ENCODE peak calls at places on chromosome 2, in ten cellular contexts. F is posterior cingulate gyrus; H is GM10248; J is activated CD4-positive, alpha-beta T cell treated with anti-CD3 and anti-CD28 coated beads, Interleukin-2, amount 50 U/mL, for 1 hour; V is MV-4-11; L is glutamatergic neuron; C is CD4-positive, alpha-beta memory T cell; K is HFFc6; X is choroid plexus epithelial cell; Z is K562. O is an unnamed sample.

GRCh38 chr2:61426267-61426897 is 44.5 kb downstream of the USP34 start:
- DNase-seq in F (no peak), H (peak; percentile 74), X (peak; percentile 53), C (peak; percentile 67), J (peak; percentile 74), K (no peak), L (peak; percentile 71), Z (peak; percentile 68), V (peak; percentile 68), O (no peak)

GRCh38 chr2:196510246-196510645 is 129.3 kb upstream of the CCDC150 start:
- DNase-seq in Z (no peak), V (no peak), L (no peak), H (no peak), K (no peak), X (no peak), F (no peak), J (no peak), C (no peak), O (no peak)

GRCh38 chr2:70258532-70258875 is 567 bp downstream of the PCYOX1 start:
- DNase-seq in H (peak; percentile 20), Z (peak; percentile 60), L (peak; percentile 74), F (no peak), J (no peak), V (no peak), C (no peak), K (peak; percentile 10), X (peak; percentile 85), O (peak; percentile 35)

GRCh38 chr2:40097691-40098376 is 318.8 kb upstream of the THUMPD2 start:
- DNase-seq in X (peak; percentile 84), L (no peak), K (peak; percentile 76), C (no peak), V (no peak), H (no peak), F (no peak), J (no peak), Z (no peak), O (peak; percentile 91)

GRCh38 chr2:165633431-165633830 is 160.6 kb downstream of the GALNT3 start:
- DNase-seq in L (no peak), J (no peak), C (no peak), Z (no peak), X (peak; percentile 28), K (no peak), V (no peak), H (no peak), F (no peak), O (no peak)

GRCh38 chr2:105242286-105242993 is 897 bp downstream of the GPR45 start:
- DNase-seq in L (no peak), C (no peak), K (no peak), V (no peak), F (no peak), X (no peak), J (no peak), Z (no peak), H (no peak), O (no peak)

GRCh38 chr2:9179572-9180201 is 26.9 kb upstream of the ASAP2 start:
- DNase-seq in L (no peak), F (no peak), K (peak; percentile 80), Z (no peak), X (peak; percentile 72), H (no peak), V (no peak), J (no peak), C (no peak), O (peak; percentile 89)

GRCh38 chr2:224263571-224264043 is 138.3 kb downstream of the FAM124B start:
- DNase-seq in K (peak; percentile 69), V (no peak), H (no peak), X (peak; percentile 10), Z (no peak), F (no peak), L (no peak), J (no peak), C (no peak), O (peak; percentile 58)

GRCh38 chr2:240481720-240482119 is 46.3 kb downstream of the GPC1 start:
- DNase-seq in H (no peak), X (no peak), V (no peak), F (no peak), L (no peak), J (no peak), C (no peak), K (no peak), Z (no peak), O (no peak)

GRCh38 chr2:144162652-144163051 is 357.3 kb downstream of the ZEB2 start:
- DNase-seq in K (no peak), J (peak; percentile 13), X (peak; percentile 23), C (peak; percentile 34), L (no peak), Z (peak; percentile 18), F (no peak), H (peak; percentile 21), V (no peak), O (no peak)

GRCh38 chr2:152038451-152038958 is 60.3 kb downstream of the CACNB4 start:
- DNase-seq in X (no peak), K (no peak), Z (no peak), L (peak; percentile 28), J (no peak), V (peak; percentile 8), F (no peak), C (no peak), H (no peak), O (no peak)

GRCh38 chr2:238262496-238263122 is 22.8 kb upstream of the HES6 start:
- DNase-seq in F (no peak), H (no peak), K (no peak), V (no peak), J (no peak), Z (no peak), X (no peak), C (no peak), L (peak; percentile 8), O (no peak)

GRCh38 chr2:20624156-20624883 is 26.6 kb downstream of the HS1BP3 start:
- DNase-seq in V (no peak), K (no peak), C (no peak), X (no peak), J (no peak), L (peak; percentile 6), Z (no peak), F (no peak), H (no peak), O (no peak)

GRCh38 chr2:216086207-216086893 is 4.6 kb downstream of the TMEM169 start:
- DNase-seq in X (no peak), C (no peak), F (no peak), K (no peak), Z (no peak), L (no peak), H (peak; percentile 38), J (no peak), V (no peak), O (no peak)

GRCh38 chr2:86368181-86368824 is 30.9 kb upstream of the REEP1 start:
- DNase-seq in J (peak; percentile 28), V (peak; percentile 62), Z (peak; percentile 63), L (peak; percentile 54), X (peak; percentile 55), F (no peak), C (peak; percentile 33), H (peak; percentile 79), K (peak; percentile 55), O (peak; percentile 31)

GRCh38 chr2:114442545-114442944 is at the start of gene DPP10:
- DNase-seq in V (peak; percentile 32), C (no peak), F (no peak), Z (peak; percentile 3), J (no peak), H (no peak), K (no peak), L (no peak), X (peak; percentile 0), O (no peak)

GRCh38 chr2:72813841-72814240 is 12.0 kb downstream of the EXOC6B start:
- DNase-seq in K (peak; percentile 36), Z (no peak), X (peak; percentile 60), H (no peak), V (no peak), L (no peak), F (no peak), J (no peak), C (no peak), O (peak; percentile 20)

GRCh38 chr2:180110469-180110868 is 103.4 kb upstream of the CWC22 start:
- DNase-seq in F (no peak), C (no peak), H (no peak), K (no peak), Z (peak; percentile 44), L (no peak), X (no peak), V (no peak), J (no peak), O (no peak)

GRCh38 chr2:56130463-56131070 is 53.2 kb upstream of the CCDC85A start:
- DNase-seq in F (no peak), Z (peak; percentile 59), V (peak; percentile 8), L (peak; percentile 38), X (peak; percentile 74), J (no peak), H (no peak), C (no peak), K (peak; percentile 41), O (peak; percentile 60)

GRCh38 chr2:233501198-233502076 is 65.1 kb downstream of the USP40 start:
- DNase-seq in K (peak; percentile 30), H (no peak), V (peak; percentile 47), X (peak; percentile 73), C (no peak), F (no peak), J (no peak), L (no peak), Z (no peak), O (peak; percentile 3)

GRCh38 chr2:177633910-177634294 is 241.3 kb downstream of the AGPS start:
- DNase-seq in V (no peak), F (no peak), C (no peak), X (no peak), H (no peak), Z (no peak), L (no peak), J (no peak), K (no peak), O (no peak)

GRCh38 chr2:240868286-240869108 is at the start of gene AGXT:
- DNase-seq in H (no peak), V (peak; percentile 62), K (no peak), F (no peak), C (no peak), L (no peak), Z (no peak), J (no peak), X (peak; percentile 71), O (peak; percentile 16)

GRCh38 chr2:209577376-209578357 is 153.8 kb downstream of the MAP2 start:
- DNase-seq in C (no peak), F (no peak), Z (peak; percentile 6), V (no peak), J (no peak), K (peak; percentile 13), X (peak; percentile 41), L (no peak), H (peak; percentile 16), O (peak; percentile 8)

GRCh38 chr2:118197011-118197695 is 108.9 kb downstream of the INSIG2 start:
- DNase-seq in L (no peak), V (no peak), J (no peak), H (no peak), X (peak; percentile 33), Z (peak; percentile 27), K (peak; percentile 18), C (no peak), F (no peak), O (peak; percentile 10)

O was measured in AG10803.